ENCODE peak calls at places on chromosomes 4 and X, in five cellular contexts. One of them, this sample, is unnamed. For H3K27me3, the result is how much of the 10 kb centered on the place peaks cover.

GRCh38 chr4:25234390-25235367 is 846 bp downstream of the PI4K2B start:
- DNase-seq in left ventricle myocardium inferior: peak
- DNase-seq in tibial nerve: peak
- DNase-seq in brain microvascular endothelial cell: peak
- DNase-seq in breast epithelium: peak
- DNase-seq in this sample: peak

GRCh38 chrX:16579517-16579916 is 70.4 kb upstream of the S100G start:
- DNase-seq in left ventricle myocardium inferior: no peak
- DNase-seq in tibial nerve: no peak
- DNase-seq in brain microvascular endothelial cell: no peak
- DNase-seq in breast epithelium: no peak
- DNase-seq in this sample: no peak

GRCh38 chrX:144494069-144494468 is 610.2 kb downstream of the UBE2NL start:
- DNase-seq in left ventricle myocardium inferior: no peak
- DNase-seq in tibial nerve: no peak
- DNase-seq in breast epithelium: no peak
- DNase-seq in brain microvascular endothelial cell: no peak
- DNase-seq in this sample: no peak

GRCh38 chrX:3788494-3789233 is 75.2 kb upstream of the PRKX start:
- DNase-seq in left ventricle myocardium inferior: no peak
- DNase-seq in breast epithelium: no peak
- DNase-seq in tibial nerve: no peak
- DNase-seq in brain microvascular endothelial cell: no peak
- DNase-seq in this sample: no peak

GRCh38 chr4:146981651-146982050 is 36.0 kb upstream of the TTC29 start:
- DNase-seq in breast epithelium: no peak
- DNase-seq in brain microvascular endothelial cell: peak
- DNase-seq in left ventricle myocardium inferior: no peak
- DNase-seq in tibial nerve: no peak
- DNase-seq in this sample: no peak

GRCh38 chrX:66632986-66633385 is 5.9 kb downstream of the EDA2R start:
- DNase-seq in brain microvascular endothelial cell: no peak
- DNase-seq in tibial nerve: no peak
- DNase-seq in left ventricle myocardium inferior: no peak
- DNase-seq in breast epithelium: no peak
- DNase-seq in this sample: no peak

GRCh38 chr4:86778169-86778568 is 71.0 kb downstream of the SLC10A6 start:
- DNase-seq in brain microvascular endothelial cell: no peak
- DNase-seq in tibial nerve: no peak
- DNase-seq in left ventricle myocardium inferior: no peak
- DNase-seq in breast epithelium: no peak
- DNase-seq in this sample: no peak

GRCh38 chr4:147714575-147715401 is 17.1 kb upstream of the ARHGAP10 start:
- DNase-seq in left ventricle myocardium inferior: no peak
- DNase-seq in brain microvascular endothelial cell: peak
- DNase-seq in tibial nerve: peak
- DNase-seq in breast epithelium: peak
- DNase-seq in this sample: no peak

GRCh38 chr4:165151734-165152133 is 39.1 kb upstream of the TMEM192 start:
- DNase-seq in breast epithelium: no peak
- DNase-seq in left ventricle myocardium inferior: no peak
- DNase-seq in brain microvascular endothelial cell: no peak
- DNase-seq in tibial nerve: no peak
- DNase-seq in this sample: no peak

GRCh38 chrX:1480082-1480785 is 27.5 kb upstream of the ASMTL start:
- DNase-seq in tibial nerve: no peak
- DNase-seq in left ventricle myocardium inferior: no peak
- DNase-seq in brain microvascular endothelial cell: no peak
- DNase-seq in breast epithelium: no peak
- DNase-seq in this sample: peak

GRCh38 chr4:25862411-25863346 is at the start of gene SEL1L3:
- DNase-seq in breast epithelium: no peak
- DNase-seq in left ventricle myocardium inferior: peak
- DNase-seq in brain microvascular endothelial cell: no peak
- DNase-seq in tibial nerve: no peak
- DNase-seq in this sample: peak

GRCh38 chrX:3806630-3807029 is 93.2 kb upstream of the PRKX start:
- DNase-seq in brain microvascular endothelial cell: no peak
- DNase-seq in tibial nerve: no peak
- DNase-seq in left ventricle myocardium inferior: no peak
- DNase-seq in breast epithelium: no peak
- DNase-seq in this sample: no peak

GRCh38 chr4:56788081-56788480 is 33.4 kb downstream of the SPINK2 start:
- DNase-seq in breast epithelium: no peak
- DNase-seq in tibial nerve: no peak
- DNase-seq in left ventricle myocardium inferior: no peak
- DNase-seq in brain microvascular endothelial cell: no peak
- DNase-seq in this sample: no peak

GRCh38 chr4:16794816-16795445 is 103.5 kb downstream of the LDB2 start:
- DNase-seq in brain microvascular endothelial cell: peak
- DNase-seq in left ventricle myocardium inferior: peak
- DNase-seq in breast epithelium: no peak
- DNase-seq in tibial nerve: peak
- DNase-seq in this sample: no peak

GRCh38 chr4:13919021-13919441 is 291.5 kb upstream of the BOD1L1 start:
- DNase-seq in brain microvascular endothelial cell: peak
- DNase-seq in breast epithelium: no peak
- DNase-seq in tibial nerve: no peak
- DNase-seq in left ventricle myocardium inferior: no peak
- DNase-seq in this sample: no peak

GRCh38 chr4:20408596-20408995 is 156.9 kb downstream of the SLIT2 start:
- DNase-seq in breast epithelium: no peak
- DNase-seq in tibial nerve: no peak
- DNase-seq in brain microvascular endothelial cell: peak
- DNase-seq in left ventricle myocardium inferior: no peak
- DNase-seq in this sample: no peak

GRCh38 chrX:48488034-48488433 is 12.0 kb downstream of the FTSJ1 start:
- DNase-seq in tibial nerve: no peak
- DNase-seq in brain microvascular endothelial cell: no peak
- DNase-seq in left ventricle myocardium inferior: no peak
- DNase-seq in breast epithelium: no peak
- DNase-seq in this sample: peak

GRCh38 chr4:178577933-178578332 is 1135.7 kb upstream of the AGA start:
- DNase-seq in tibial nerve: no peak
- DNase-seq in left ventricle myocardium inferior: no peak
- DNase-seq in brain microvascular endothelial cell: no peak
- DNase-seq in breast epithelium: no peak
- DNase-seq in this sample: no peak

GRCh38 chr4:32672369-32672768 is 1952.2 kb downstream of the PCDH7 start:
- DNase-seq in breast epithelium: no peak
- DNase-seq in tibial nerve: no peak
- DNase-seq in brain microvascular endothelial cell: no peak
- DNase-seq in left ventricle myocardium inferior: no peak
- DNase-seq in this sample: no peak

GRCh38 chr4:32658019-32658418 is 1937.8 kb downstream of the PCDH7 start:
- DNase-seq in brain microvascular endothelial cell: no peak
- DNase-seq in left ventricle myocardium inferior: no peak
- DNase-seq in breast epithelium: no peak
- DNase-seq in tibial nerve: no peak
- DNase-seq in this sample: no peak

DNA sequence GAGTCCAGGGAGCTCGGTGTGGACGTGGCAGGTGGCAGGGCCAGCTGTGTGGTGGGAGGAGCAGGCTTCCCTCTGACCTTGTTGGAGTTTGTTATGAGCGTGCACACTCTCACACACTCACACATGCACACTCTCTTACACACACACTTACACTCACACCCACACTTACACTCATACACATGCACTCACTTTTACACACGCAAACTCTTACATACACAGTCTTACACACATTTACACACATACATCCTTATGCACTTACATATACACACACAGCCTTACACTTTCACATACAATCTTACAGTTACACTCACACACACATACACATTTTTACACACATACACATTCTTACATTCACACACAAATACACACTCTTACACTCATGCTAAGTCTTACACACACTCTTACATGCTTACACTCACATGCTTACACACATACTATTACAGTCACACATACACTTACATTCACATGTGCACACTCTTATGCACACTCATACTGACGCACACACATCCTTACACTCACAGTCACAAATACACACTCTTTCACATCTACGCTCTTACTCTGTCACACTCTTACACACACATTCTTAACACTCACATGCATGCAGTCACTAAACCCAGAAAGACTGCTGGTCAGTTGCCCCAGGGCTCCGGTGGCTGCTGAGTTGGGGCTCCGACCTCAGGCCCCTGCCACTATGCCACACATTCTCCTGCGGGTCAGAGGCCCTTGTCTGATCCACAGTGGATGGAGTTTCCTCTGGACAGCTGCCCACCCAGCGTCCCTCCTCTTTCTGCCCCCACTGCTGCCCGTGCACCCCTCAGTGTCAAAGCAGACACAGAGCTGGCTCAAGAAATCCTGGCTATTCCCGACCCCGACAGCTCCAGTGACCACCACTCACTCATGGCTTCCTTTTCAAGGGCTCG is 95.8 kb downstream of the ADRA2C start:
- DNase-seq in tibial nerve: no peak
- DNase-seq in left ventricle myocardium inferior: no peak
- DNase-seq in breast epithelium: no peak
- DNase-seq in brain microvascular endothelial cell: no peak
- DNase-seq in this sample: no peak
- H3K27me3 ChIP-seq in tibial nerve: under half
- H3K27me3 ChIP-seq in left ventricle myocardium inferior: half or more
- H3K27me3 ChIP-seq in breast epithelium: under half
- H3K27me3 ChIP-seq in brain microvascular endothelial cell: under half
- H3K27me3 ChIP-seq in this sample: half or more

GRCh38 chr4:151015458-151016344 is 617 bp upstream of the LRBA start:
- DNase-seq in brain microvascular endothelial cell: peak
- DNase-seq in left ventricle myocardium inferior: peak
- DNase-seq in tibial nerve: peak
- DNase-seq in breast epithelium: peak
- DNase-seq in this sample: peak

GRCh38 chr4:151013491-151013890 is 1.6 kb downstream of the LRBA start:
- DNase-seq in tibial nerve: no peak
- DNase-seq in breast epithelium: no peak
- DNase-seq in left ventricle myocardium inferior: no peak
- DNase-seq in brain microvascular endothelial cell: no peak
- DNase-seq in this sample: no peak

GRCh38 chr4:151013944-151014343 is 1.1 kb downstream of the LRBA start:
- DNase-seq in breast epithelium: no peak
- DNase-seq in tibial nerve: no peak
- DNase-seq in brain microvascular endothelial cell: no peak
- DNase-seq in left ventricle myocardium inferior: no peak
- DNase-seq in this sample: no peak

GRCh38 chr4:151012836-151013235 is 2.2 kb downstream of the LRBA start:
- DNase-seq in tibial nerve: no peak
- DNase-seq in brain microvascular endothelial cell: no peak
- DNase-seq in breast epithelium: no peak
- DNase-seq in left ventricle myocardium inferior: no peak
- DNase-seq in this sample: no peak

DNA sequence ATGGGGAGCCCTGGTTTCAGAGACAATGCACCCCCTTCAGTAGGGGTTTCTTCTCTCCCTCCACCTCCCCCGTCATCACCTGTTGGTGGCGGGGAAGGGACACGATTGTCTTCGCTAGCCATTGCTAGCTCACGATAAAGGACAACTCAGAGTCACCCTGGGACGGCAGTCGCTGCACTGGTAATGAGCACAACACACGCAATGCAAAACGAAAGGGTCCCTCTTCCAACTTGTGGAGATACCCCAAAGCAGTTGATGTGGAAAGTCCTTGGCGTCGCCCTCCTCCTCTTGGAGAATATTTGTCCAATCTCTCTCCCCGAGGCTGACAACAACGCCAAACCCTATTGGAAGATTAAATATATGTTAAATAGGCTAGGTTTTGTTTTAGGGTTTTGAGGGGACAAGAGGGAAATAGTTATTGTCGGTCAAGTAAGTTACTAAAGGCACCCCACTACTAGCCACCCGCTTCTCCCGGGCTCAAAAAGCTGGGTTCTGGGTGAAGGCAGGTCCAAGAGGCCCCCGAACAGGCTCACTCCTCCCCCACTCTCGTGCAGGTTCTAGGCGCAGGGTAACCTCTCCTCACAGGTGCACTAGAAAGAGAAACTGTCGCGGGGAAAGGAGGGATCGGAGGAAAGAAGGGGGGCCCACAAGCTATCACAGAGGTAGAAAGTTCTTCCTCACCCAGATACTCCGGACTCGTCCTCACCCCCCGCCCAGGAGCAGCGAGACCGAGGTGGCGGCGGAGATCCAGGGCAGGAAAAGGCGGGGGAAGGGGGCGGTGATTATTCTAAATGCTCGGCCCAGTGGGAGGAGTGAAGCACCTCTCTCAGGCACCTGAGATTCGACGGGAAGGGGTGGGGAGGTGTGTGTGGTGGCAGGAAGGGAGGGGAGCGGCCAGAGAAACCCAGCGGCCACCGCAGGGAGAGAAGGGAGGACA is at the start of gene LRBA:
- DNase-seq in brain microvascular endothelial cell: peak
- DNase-seq in left ventricle myocardium inferior: peak
- DNase-seq in breast epithelium: peak
- DNase-seq in tibial nerve: peak
- DNase-seq in this sample: peak
- H3K27ac ChIP-seq in brain microvascular endothelial cell: peak
- H3K27ac ChIP-seq in left ventricle myocardium inferior: peak
- H3K27ac ChIP-seq in breast epithelium: peak
- H3K27ac ChIP-seq in tibial nerve: peak
- H3K27ac ChIP-seq in this sample: peak

DNA sequence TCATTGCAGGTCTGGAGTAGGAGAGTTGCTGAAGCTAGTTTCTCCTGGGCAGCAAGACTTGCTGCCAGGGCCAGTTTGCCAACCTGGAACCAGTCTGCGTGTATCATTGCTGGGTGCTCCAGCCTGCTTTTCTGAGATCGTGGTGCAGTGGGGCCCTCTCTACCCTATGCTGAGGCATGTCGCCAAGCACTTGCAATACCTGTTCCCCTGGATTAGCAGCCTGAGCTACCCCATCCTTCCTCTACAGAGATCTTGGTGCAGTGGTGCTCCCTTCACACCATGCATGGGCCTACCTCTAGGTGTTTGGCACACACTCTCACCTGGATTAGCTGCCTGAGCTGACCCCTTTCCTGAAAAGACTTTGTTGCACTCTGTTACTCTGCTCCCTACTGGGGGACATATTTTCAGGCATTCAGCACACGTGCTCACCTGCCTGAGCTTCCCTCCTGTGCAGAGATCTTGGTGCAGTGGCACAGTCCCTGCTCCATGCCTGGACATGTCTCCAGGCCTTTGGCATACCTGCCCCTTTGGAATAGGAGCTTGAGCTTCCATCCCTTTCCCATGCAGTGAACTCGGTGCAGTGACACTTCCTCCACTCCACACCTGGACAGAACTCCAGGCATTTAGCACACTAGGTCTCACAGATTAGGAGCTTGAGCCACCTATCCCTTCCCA is 133.7 kb upstream of the CXCL13 start:
- DNase-seq in left ventricle myocardium inferior: no peak
- DNase-seq in breast epithelium: peak
- DNase-seq in brain microvascular endothelial cell: no peak
- DNase-seq in tibial nerve: no peak
- DNase-seq in this sample: no peak
- H3K27me3 ChIP-seq in left ventricle myocardium inferior: under half
- H3K27me3 ChIP-seq in breast epithelium: under half
- H3K27me3 ChIP-seq in brain microvascular endothelial cell: under half
- H3K27me3 ChIP-seq in tibial nerve: under half
- H3K27me3 ChIP-seq in this sample: under half

DNA sequence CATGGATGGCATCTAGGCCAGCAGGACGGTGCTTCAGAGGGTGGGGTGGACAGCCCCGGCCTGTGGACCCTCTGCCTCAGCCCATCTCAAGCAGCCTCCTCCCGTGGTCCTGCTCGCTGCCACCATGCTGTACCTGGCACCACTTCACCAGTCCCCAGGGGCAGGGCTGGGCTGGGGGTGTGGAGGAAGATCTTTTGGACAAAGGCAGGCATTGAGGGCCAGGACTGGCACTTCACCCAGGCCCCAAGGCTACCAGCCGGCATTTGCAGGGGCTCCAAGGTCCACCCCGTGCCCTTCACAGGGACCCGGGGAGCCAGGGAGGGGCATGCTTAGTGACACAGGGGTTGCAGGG is 713 bp downstream of the PLXNB3 start:
- DNase-seq in breast epithelium: no peak
- DNase-seq in brain microvascular endothelial cell: no peak
- DNase-seq in left ventricle myocardium inferior: no peak
- DNase-seq in tibial nerve: no peak
- DNase-seq in this sample: peak
- H3K27ac ChIP-seq in breast epithelium: peak
- H3K27ac ChIP-seq in brain microvascular endothelial cell: no peak
- H3K27ac ChIP-seq in left ventricle myocardium inferior: peak
- H3K27ac ChIP-seq in tibial nerve: peak
- H3K27ac ChIP-seq in this sample: no peak